ENCODE peak calls at places on chromosome 15, in nine cellular contexts. G is T-helper 2 cell; B is GM19239; H is GM03348; J is stimulated activated CD8-positive, alpha-beta memory T cell treated with anti-CD3 and anti-CD28 coated beads, Interleukin-15, amount 100 ng/mL, for 24 hours; E is GM04504; R is hepatocyte; V is effector CD4-positive, alpha-beta T cell; D is HS-5. Y is an unnamed sample.

GRCh38 chr15:90402230-90402629 is 14.2 kb downstream of the IQGAP1 start:
- DNase-seq in E (peak), J (no peak), H (peak), R (peak), G (no peak), D (peak), V (no peak), B (no peak), Y (no peak)

GRCh38 chr15:94174399-94174802 is 57.0 kb upstream of the MCTP2 start:
- DNase-seq in D (peak), E (peak), V (no peak), J (no peak), B (no peak), G (peak), R (no peak), H (no peak), Y (no peak)

GRCh38 chr15:38414351-38414750 is 39.6 kb upstream of the FAM98B start:
- DNase-seq in B (no peak), H (peak), J (no peak), G (peak), R (peak), V (no peak), D (no peak), E (peak), Y (peak)

GRCh38 chr15:69562564-69562963 is 109.9 kb downstream of the RPLP1 start:
- DNase-seq in E (no peak), D (no peak), B (no peak), G (no peak), H (no peak), V (no peak), J (no peak), R (peak), Y (no peak)

GRCh38 chr15:77901921-77902750 is 175.4 kb downstream of the TBC1D2B start:
- DNase-seq in R (no peak), G (no peak), V (no peak), B (no peak), E (no peak), J (no peak), H (no peak), D (no peak), Y (no peak)

GRCh38 chr15:92979011-92979701 is 79.0 kb downstream of the CHD2 start:
- DNase-seq in E (no peak), R (peak), G (no peak), J (no peak), H (no peak), V (no peak), D (no peak), B (no peak), Y (no peak)

GRCh38 chr15:99909914-99910313 is 176.7 kb upstream of the LYSMD4 start:
- DNase-seq in R (peak), H (no peak), J (no peak), G (no peak), B (no peak), V (no peak), E (no peak), D (no peak), Y (no peak)

GRCh38 chr15:97968380-97968779 is 7.9 kb downstream of the ARRDC4 start:
- DNase-seq in G (no peak), D (peak), R (no peak), B (no peak), E (peak), J (no peak), H (peak), V (no peak), Y (no peak)

GRCh38 chr15:92907880-92908279 is 7.8 kb downstream of the CHD2 start:
- DNase-seq in B (no peak), H (peak), G (peak), R (peak), E (peak), V (peak), D (peak), J (no peak), Y (no peak)

GRCh38 chr15:98865397-98866339 is 141.9 kb downstream of the PGPEP1L start:
- DNase-seq in D (no peak), B (peak), R (no peak), V (peak), H (peak), E (no peak), G (peak), J (peak), Y (no peak)

GRCh38 chr15:56243117-56243773 is 434 bp downstream of the RFX7 start:
- DNase-seq in R (peak), V (peak), E (no peak), D (no peak), H (peak), J (peak), B (no peak), G (peak), Y (peak)

GRCh38 chr15:31098953-31099740 is 2.4 kb downstream of the TRPM1 start:
- DNase-seq in D (no peak), G (no peak), J (no peak), R (no peak), E (no peak), H (no peak), V (no peak), B (no peak), Y (no peak)

GRCh38 chr15:71707230-71708051 is 102.9 kb upstream of the NR2E3 start:
- DNase-seq in G (no peak), B (no peak), R (no peak), E (no peak), V (no peak), D (no peak), J (no peak), H (peak), Y (no peak)

GRCh38 chr15:57422113-57422754 is 45.9 kb downstream of the CGNL1 start:
- DNase-seq in E (no peak), V (no peak), J (no peak), G (no peak), R (no peak), H (peak), B (peak), D (no peak), Y (no peak)

GRCh38 chr15:23422946-23423708 is 23.9 kb downstream of the GOLGA6L2 start:
- DNase-seq in J (no peak), D (peak), G (no peak), R (no peak), B (no peak), E (no peak), H (peak), V (no peak), Y (no peak)

GRCh38 chr15:70507772-70508351 is 255.5 kb downstream of the UACA start:
- DNase-seq in E (no peak), D (no peak), B (no peak), G (no peak), J (no peak), V (no peak), H (no peak), R (peak), Y (no peak)

GRCh38 chr15:59543721-59544547 is 67.6 kb upstream of the GCNT3 start:
- DNase-seq in R (no peak), D (no peak), E (no peak), G (peak), H (no peak), J (no peak), B (peak), V (no peak), Y (no peak)

GRCh38 chr15:47903369-47903768 is 186.1 kb downstream of the SEMA6D start:
- DNase-seq in D (no peak), J (no peak), R (no peak), V (no peak), B (no peak), E (no peak), H (no peak), G (no peak), Y (no peak)

GRCh38 chr15:41882689-41883483 is 11.0 kb downstream of the SPTBN5 start:
- DNase-seq in R (no peak), B (no peak), D (no peak), H (no peak), J (no peak), E (no peak), G (no peak), V (no peak), Y (no peak)

GRCh38 chr15:53976844-53977392 is 1.3 kb upstream of the UNC13C start:
- DNase-seq in G (no peak), R (peak), H (no peak), D (no peak), V (no peak), J (no peak), B (no peak), E (no peak), Y (peak)

GRCh38 chr15:44029003-44029402 is 166.1 kb downstream of the FRMD5 start:
- DNase-seq in D (no peak), J (no peak), G (no peak), H (no peak), R (no peak), E (no peak), V (no peak), B (no peak), Y (no peak)

GRCh38 chr15:67303490-67304363 is 49.1 kb downstream of the IQCH start:
- DNase-seq in D (peak), V (no peak), G (peak), J (no peak), B (peak), H (peak), E (peak), R (peak), Y (no peak)

GRCh38 chr15:55282284-55282833 is 7.3 kb downstream of the RAB27A start:
- DNase-seq in J (no peak), R (no peak), E (peak), B (no peak), D (peak), V (no peak), G (peak), H (peak), Y (no peak)

GRCh38 chr15:57198654-57199241 is 177.6 kb upstream of the CGNL1 start:
- DNase-seq in B (no peak), V (no peak), E (no peak), D (no peak), J (no peak), R (no peak), G (no peak), H (no peak), Y (no peak)

GRCh38 chr15:85726446-85726845 is 68.3 kb downstream of the KLHL25 start:
- DNase-seq in J (no peak), D (no peak), E (peak), V (no peak), R (no peak), H (peak), B (no peak), G (no peak), Y (no peak)

GRCh38 chr15:29376580-29376979 is 107.0 kb upstream of the NSMCE3 start:
- DNase-seq in G (no peak), R (no peak), V (no peak), B (no peak), H (no peak), D (no peak), E (no peak), J (no peak), Y (no peak)

Y was measured in neural crest cell.